ENCODE peak calls at places on chromosomes 5 and 9, in nine cellular contexts. L, M, F, I, T, X, P, A and Y are unnamed samples. For H3K9me3, the result is how much of the 10 kb centered on the place peaks cover.

GRCh38 chr5:79143684-79144379 is 32.2 kb downstream of the BHMT start:
- DNase-seq in L (no peak), M (no peak), I (no peak), X (no peak), F (no peak), P (no peak), A (no peak), T (no peak), Y (no peak)

GRCh38 chr9:100070071-100070470 is 28.7 kb downstream of the ERP44 start:
- DNase-seq in M (no peak), F (no peak), P (no peak), X (no peak), T (no peak), L (no peak), A (no peak), I (no peak), Y (no peak)

GRCh38 chr5:10645146-10645545 is 81.3 kb downstream of the ANKRD33B start:
- DNase-seq in F (no peak), P (no peak), X (no peak), M (no peak), T (no peak), L (no peak), A (no peak), I (no peak), Y (no peak)

GRCh38 chr5:173924899-173925298 is 36.8 kb downstream of the CPEB4 start:
- DNase-seq in L (no peak), X (no peak), M (no peak), P (no peak), T (no peak), I (no peak), F (no peak), A (no peak), Y (no peak)

GRCh38 chr9:88991066-88992030 is at the start of gene S1PR3:
- DNase-seq in L (no peak), P (peak), T (peak), I (peak), X (peak), F (no peak), M (peak), A (peak), Y (peak)

GRCh38 chr9:34227445-34227844 is 48.6 kb downstream of the UBAP1 start:
- DNase-seq in T (no peak), F (no peak), L (no peak), A (no peak), X (no peak), P (no peak), I (no peak), M (no peak), Y (no peak)

GRCh38 chr9:115913666-115914065 is 239.9 kb upstream of the PAPPA start:
- DNase-seq in P (no peak), I (no peak), X (no peak), F (no peak), A (no peak), M (no peak), T (no peak), L (no peak), Y (no peak)

GRCh38 chr9:110076894-110077725 is 130.8 kb downstream of the C9orf152 start:
- DNase-seq in T (no peak), P (no peak), F (no peak), A (no peak), X (no peak), I (no peak), M (no peak), L (no peak), Y (no peak)

GRCh38 chr5:180642181-180643140 is 6.9 kb downstream of the FLT4 start:
- DNase-seq in I (no peak), X (no peak), F (no peak), L (no peak), A (peak), M (no peak), P (no peak), T (no peak), Y (no peak)

GRCh38 chr5:137582218-137582617 is 83.1 kb upstream of the SPOCK1 start:
- DNase-seq in P (no peak), F (no peak), I (no peak), T (no peak), M (no peak), L (no peak), X (no peak), A (no peak), Y (no peak)

GRCh38 chr9:114394523-114395193 is 6.9 kb upstream of the AKNA start:
- DNase-seq in A (no peak), P (no peak), F (no peak), X (no peak), L (no peak), M (no peak), T (peak), I (no peak), Y (no peak)

GRCh38 chr5:135950611-135951010 is 4.2 kb downstream of the LECT2 start:
- DNase-seq in I (no peak), T (no peak), M (no peak), X (no peak), L (no peak), F (no peak), P (no peak), A (no peak), Y (no peak)

GRCh38 chr5:125560476-125561225 is 814.2 kb upstream of the ZNF608 start:
- DNase-seq in X (no peak), M (no peak), L (no peak), I (no peak), T (no peak), A (no peak), P (no peak), F (no peak), Y (no peak)

GRCh38 chr9:75039804-75040203 is 11.7 kb upstream of the CARNMT1 start:
- DNase-seq in F (no peak), P (no peak), T (no peak), I (no peak), M (no peak), A (no peak), X (no peak), L (no peak), Y (no peak)

GRCh38 chr9:127578952-127579853 is 32.9 kb upstream of the STXBP1 start:
- DNase-seq in M (peak), X (peak), P (peak), F (peak), A (peak), T (peak), L (no peak), I (peak), Y (peak)

DNA sequence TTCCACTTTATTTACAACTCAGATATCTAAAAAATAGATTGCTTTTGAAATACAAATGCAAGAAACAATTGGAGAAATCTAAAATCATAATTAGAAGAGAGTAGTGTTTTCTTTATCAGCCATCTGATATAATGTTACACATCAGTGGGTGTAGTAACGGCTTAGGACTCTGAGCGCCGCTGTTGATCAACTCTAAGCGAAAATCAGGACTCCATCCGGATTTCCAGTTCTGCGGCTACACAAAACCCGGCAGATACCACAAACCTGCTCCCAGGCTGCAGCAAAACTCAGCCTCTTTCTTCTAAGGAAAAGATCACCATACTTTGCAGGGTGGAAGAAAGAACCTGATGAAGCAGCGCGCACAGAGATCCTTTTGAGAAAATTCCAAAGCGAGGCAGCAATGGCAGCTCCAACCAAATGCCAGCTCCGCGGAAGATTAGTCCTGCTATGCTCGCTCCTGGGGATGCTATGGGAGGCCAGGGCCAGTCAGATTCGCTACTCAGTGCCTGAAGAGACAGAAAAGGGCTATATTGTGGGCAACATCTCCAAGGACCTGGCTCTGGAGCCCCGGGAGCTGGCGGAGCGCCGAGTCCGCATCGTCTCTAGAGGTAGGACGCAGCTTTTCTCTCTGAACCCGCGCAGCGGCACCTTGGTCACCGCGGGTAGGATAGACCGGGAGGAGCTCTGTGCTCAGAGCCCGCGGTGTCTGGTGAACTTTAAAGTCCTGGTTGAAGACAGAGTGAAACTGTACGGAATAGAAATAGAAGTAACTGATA is at the start of gene PCDHGA9:
- DNase-seq in I (no peak), L (peak), P (no peak), M (no peak), A (no peak), X (no peak), F (no peak), T (no peak), Y (peak)
- H3K9me3 ChIP-seq in I (under half), L (under half), P (under half), M (under half), A (half or more), X (under half), F (half or more), T (half or more), Y (under half)

GRCh38 chr5:3417376-3417943 is 178.2 kb upstream of the IRX1 start:
- DNase-seq in L (no peak), P (no peak), A (no peak), I (no peak), M (no peak), T (no peak), F (no peak), X (no peak), Y (no peak)
- H3K9me3 ChIP-seq in L (under half), P (under half), A (under half), I (under half), M (under half), T (under half), F (under half), X (under half), Y (under half)

GRCh38 chr5:61450880-61451279 is 118.8 kb downstream of the ZSWIM6 start:
- DNase-seq in I (no peak), P (peak), X (no peak), M (peak), A (no peak), F (no peak), L (no peak), T (no peak), Y (no peak)

GRCh38 chr5:61449756-61450155 is 117.7 kb downstream of the ZSWIM6 start:
- DNase-seq in I (no peak), A (no peak), L (no peak), T (no peak), X (no peak), M (no peak), P (no peak), F (no peak), Y (no peak)

GRCh38 chr5:61450170-61450815 is 118.2 kb downstream of the ZSWIM6 start:
- DNase-seq in M (no peak), F (no peak), L (no peak), X (no peak), I (no peak), A (no peak), T (no peak), P (peak), Y (no peak)

GRCh38 chr5:61447780-61448495 is 115.9 kb downstream of the ZSWIM6 start:
- DNase-seq in A (no peak), X (no peak), I (no peak), P (no peak), M (no peak), F (no peak), L (no peak), T (no peak), Y (no peak)
- H3K9me3 ChIP-seq in A (under half), X (under half), I (under half), P (under half), M (under half), F (under half), L (under half), T (under half), Y (under half)

DNA sequence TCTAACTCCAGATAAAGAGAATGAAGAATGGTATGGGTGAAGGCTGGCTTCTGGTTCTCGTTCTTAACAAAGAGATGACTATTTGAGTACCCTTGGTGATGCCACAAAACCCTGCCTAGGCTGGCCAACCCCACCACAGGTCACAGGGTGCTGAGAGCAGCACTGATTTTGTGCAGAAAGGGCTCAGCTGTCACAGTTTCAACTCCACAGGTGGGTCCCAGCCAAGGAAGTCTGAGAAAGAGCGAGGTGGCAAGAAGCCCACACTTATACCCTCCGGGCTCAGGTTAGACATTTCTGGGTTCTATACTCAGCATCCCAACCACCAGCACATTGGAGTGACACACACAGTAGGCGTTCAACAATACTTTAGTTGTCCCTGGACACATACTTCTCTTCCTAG is 118.1 kb downstream of the SLIT3 start:
- DNase-seq in L (peak), X (no peak), M (no peak), A (no peak), P (no peak), I (no peak), T (no peak), F (no peak), Y (no peak)
- H3K9me3 ChIP-seq in L (under half), X (under half), M (under half), A (under half), P (under half), I (under half), T (under half), F (under half), Y (under half)

GRCh38 chr9:28839778-28840430 is 1266.6 kb upstream of the C9orf72 start:
- DNase-seq in A (no peak), M (no peak), T (no peak), P (no peak), L (no peak), F (no peak), X (no peak), I (no peak), Y (no peak)

GRCh38 chr9:28841795-28842194 is 1268.5 kb upstream of the C9orf72 start:
- DNase-seq in P (no peak), M (no peak), X (no peak), T (no peak), A (no peak), L (peak), F (no peak), I (no peak), Y (no peak)
- H3K9me3 ChIP-seq in P (under half), M (under half), X (under half), T (under half), A (under half), L (under half), F (under half), I (under half), Y (under half)

GRCh38 chr5:85646641-85647040 is 971.1 kb upstream of the COX7C start:
- DNase-seq in A (no peak), I (no peak), X (no peak), F (no peak), P (no peak), M (no peak), T (no peak), L (no peak), Y (no peak)

GRCh38 chr5:85647349-85648127 is 970.2 kb upstream of the COX7C start:
- DNase-seq in M (no peak), P (no peak), I (no peak), A (no peak), T (no peak), L (no peak), X (no peak), F (no peak), Y (peak)

GRCh38 chr5:85656050-85656449 is 961.7 kb upstream of the COX7C start:
- DNase-seq in T (no peak), I (no peak), A (no peak), F (no peak), P (no peak), L (no peak), X (no peak), M (no peak), Y (no peak)

GRCh38 chr5:85648495-85648894 is 969.2 kb upstream of the COX7C start:
- DNase-seq in P (no peak), L (no peak), F (no peak), A (no peak), X (no peak), I (no peak), T (no peak), M (no peak), Y (no peak)

DNA sequence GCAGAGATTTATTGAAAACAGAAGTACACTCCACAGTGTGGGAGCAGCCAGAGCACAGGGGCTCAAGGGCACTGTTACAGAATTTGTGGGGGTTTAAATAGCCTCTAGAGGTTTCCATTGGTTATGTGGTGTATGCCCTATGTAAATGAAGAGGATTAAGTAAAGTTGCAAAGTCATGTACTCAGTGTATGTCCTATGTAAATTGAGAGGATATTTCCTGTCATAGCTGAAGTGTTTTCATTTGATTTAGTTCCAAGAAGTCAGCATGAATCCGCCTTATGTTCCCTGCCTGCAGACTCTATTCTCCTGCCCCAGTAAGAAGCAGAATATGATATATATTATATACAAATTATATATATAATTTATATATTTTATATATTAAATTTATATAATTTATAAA is 966.0 kb upstream of the COX7C start:
- DNase-seq in X (no peak), I (no peak), M (no peak), P (no peak), A (no peak), T (no peak), F (no peak), L (no peak), Y (no peak)
- H3K9me3 ChIP-seq in X (under half), I (under half), M (under half), P (under half), A (under half), T (under half), F (under half), L (under half), Y (under half)

DNA sequence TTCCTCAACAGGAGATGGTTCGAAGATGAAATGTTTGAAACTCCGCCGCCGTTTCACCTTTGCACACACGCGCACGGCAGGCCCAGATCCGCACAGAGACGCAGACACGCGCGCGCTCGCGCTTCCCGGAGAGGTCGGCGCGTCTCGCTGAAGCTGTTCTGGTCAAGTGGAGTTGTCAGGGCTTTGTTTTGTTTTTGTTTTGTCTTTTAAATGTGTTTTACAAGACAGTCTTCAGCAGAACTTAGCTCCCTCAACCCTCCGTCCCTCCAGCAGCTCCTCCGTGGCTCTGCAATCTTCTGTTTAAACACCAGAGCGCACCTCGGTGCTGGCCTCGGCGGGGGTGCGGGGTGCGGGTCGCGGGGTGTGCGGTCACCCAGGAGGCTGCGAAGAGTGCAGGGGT is 5.3 kb upstream of the IRX2 start:
- DNase-seq in X (no peak), A (no peak), P (no peak), M (no peak), F (no peak), I (no peak), L (no peak), T (no peak), Y (no peak)
- H3K9me3 ChIP-seq in X (under half), A (under half), P (under half), M (under half), F (under half), I (under half), L (under half), T (under half), Y (under half)

GRCh38 chr5:179115307-179115706 is 55.1 kb downstream of the ZNF354C start:
- DNase-seq in F (no peak), I (no peak), M (no peak), T (no peak), A (no peak), P (no peak), L (no peak), X (peak), Y (no peak)

GRCh38 chr5:179114756-179115155 is 54.6 kb downstream of the ZNF354C start:
- DNase-seq in X (no peak), M (no peak), A (no peak), F (no peak), L (no peak), P (no peak), I (no peak), T (no peak), Y (no peak)

GRCh38 chr5:179112469-179113142 is 52.4 kb downstream of the ZNF354C start:
- DNase-seq in X (no peak), L (no peak), M (no peak), P (no peak), F (no peak), A (no peak), I (no peak), T (no peak), Y (no peak)

GRCh38 chr5:179113143-179113530 is 53.0 kb downstream of the ZNF354C start:
- DNase-seq in P (no peak), M (peak), F (no peak), I (no peak), A (no peak), L (no peak), X (no peak), T (no peak), Y (no peak)

GRCh38 chr5:179113945-179114641 is 53.9 kb downstream of the ZNF354C start:
- DNase-seq in A (no peak), M (peak), X (peak), F (no peak), L (no peak), T (no peak), P (no peak), I (no peak), Y (no peak)
- H3K9me3 ChIP-seq in A (half or more), M (under half), X (under half), F (half or more), L (under half), T (under half), P (under half), I (under half), Y (under half)